ENCODE peak calls at places on chromosomes 5 and 9, in seven cellular contexts. Q is psoas muscle, L is dorsolateral prefrontal cortex, Z is suprapubic skin, B is GM20000, T is tibial artery, I is uterus. O is an unnamed sample.

GRCh38 chr5:122500245-122501086 is 188.4 kb downstream of the SNCAIP start:
- DNase-seq in Q (no peak), L (peak), Z (no peak), B (peak), T (peak), I (peak), O (no peak)

GRCh38 chr5:155303134-155303533 is 289.6 kb downstream of the KIF4B start:
- DNase-seq in Q (no peak), L (no peak), Z (no peak), B (no peak), T (no peak), I (no peak), O (no peak)

GRCh38 chr9:2970864-2971263 is 127.0 kb upstream of the PUM3 start:
- DNase-seq in Q (no peak), L (no peak), Z (no peak), B (no peak), T (no peak), I (no peak), O (no peak)

GRCh38 chr5:37103302-37103701 is 145.9 kb downstream of the CPLANE1 start:
- DNase-seq in Q (no peak), L (no peak), Z (no peak), B (no peak), T (no peak), I (no peak), O (no peak)

GRCh38 chr5:64869419-64869818 is 100.7 kb downstream of the CWC27 start:
- DNase-seq in Q (no peak), L (no peak), Z (no peak), B (no peak), T (no peak), I (no peak), O (no peak)

GRCh38 chr5:151315998-151316597 is 12.5 kb upstream of the SLC36A3 start:
- DNase-seq in Q (peak), L (peak), Z (peak), B (peak), T (peak), I (peak), O (no peak)

GRCh38 chr9:130107955-130108354 is 54.2 kb downstream of the GPR107 start:
- DNase-seq in Q (no peak), L (no peak), Z (no peak), B (no peak), T (no peak), I (no peak), O (no peak)

GRCh38 chr9:136089697-136090045 is 5.4 kb downstream of the NACC2 start:
- DNase-seq in Q (no peak), L (no peak), Z (no peak), B (peak), T (no peak), I (no peak), O (no peak)

GRCh38 chr5:178332096-178332780 is 99.6 kb upstream of the PHYKPL start:
- DNase-seq in Q (peak), L (no peak), Z (no peak), B (no peak), T (no peak), I (no peak), O (no peak)

GRCh38 chr5:156000115-156000514 is 326.8 kb upstream of the SGCD start:
- DNase-seq in Q (no peak), L (no peak), Z (no peak), B (no peak), T (no peak), I (no peak), O (no peak)

GRCh38 chr9:38707885-38708640 is 11.9 kb downstream of the FAM240B start:
- DNase-seq in Q (no peak), L (no peak), Z (no peak), B (peak), T (no peak), I (no peak), O (no peak)

GRCh38 chr5:160970605-160971191 is 118.7 kb upstream of the ATP10B start:
- DNase-seq in Q (no peak), L (no peak), Z (no peak), B (no peak), T (no peak), I (no peak), O (no peak)

GRCh38 chr9:128707446-128707845 is 5.1 kb downstream of the PKN3 start:
- DNase-seq in Q (no peak), L (no peak), Z (no peak), B (no peak), T (no peak), I (no peak), O (no peak)

GRCh38 chr5:133703935-133704334 is 91.6 kb upstream of the FSTL4 start:
- DNase-seq in Q (no peak), L (no peak), Z (no peak), B (no peak), T (no peak), I (no peak), O (no peak)

GRCh38 chr9:1025131-1025530 is 25.0 kb upstream of the DMRT2 start:
- DNase-seq in Q (no peak), L (no peak), Z (no peak), B (no peak), T (no peak), I (no peak), O (no peak)

GRCh38 chr9:101381118-101381517 is 3.7 kb downstream of the BAAT start:
- DNase-seq in Q (no peak), L (no peak), Z (no peak), B (no peak), T (no peak), I (no peak), O (no peak)

GRCh38 chr9:129671519-129671918 is 6.1 kb downstream of the PRRX2 start:
- DNase-seq in Q (no peak), L (no peak), Z (no peak), B (no peak), T (no peak), I (no peak), O (no peak)

GRCh38 chr5:87210076-87210475 is 57.6 kb upstream of the RASA1 start:
- DNase-seq in Q (no peak), L (no peak), Z (no peak), B (no peak), T (no peak), I (no peak), O (no peak)

GRCh38 chr9:2620876-2621677 is 510 bp upstream of the VLDLR start:
- DNase-seq in Q (peak), L (peak), Z (peak), B (peak), T (peak), I (peak), O (peak)

GRCh38 chr9:19785230-19785629 is 3.6 kb downstream of the SLC24A2 start:
- DNase-seq in Q (no peak), L (no peak), Z (no peak), B (no peak), T (no peak), I (no peak), O (no peak)

GRCh38 chr5:78992136-78992535 is 7.0 kb upstream of the ARSB start:
- DNase-seq in Q (no peak), L (no peak), Z (no peak), B (no peak), T (no peak), I (no peak), O (no peak)

GRCh38 chr5:7676455-7676854 is 174.5 kb downstream of the CFAP90 start:
- DNase-seq in Q (no peak), L (no peak), Z (no peak), B (no peak), T (no peak), I (no peak), O (no peak)

GRCh38 chr9:77532607-77533006 is 115.5 kb downstream of the GNA14 start:
- DNase-seq in Q (no peak), L (no peak), Z (no peak), B (no peak), T (no peak), I (no peak), O (no peak)

GRCh38 chr5:89729623-89730390 is 679.7 kb downstream of the CETN3 start:
- DNase-seq in Q (no peak), L (no peak), Z (no peak), B (no peak), T (no peak), I (no peak), O (no peak)
- TF ChIP-seq CTCF in Q (peak), L (no peak), Z (no peak), B (no peak), T (no peak), I (no peak), O (peak)

GRCh38 chr9:123960965-123961364 is 31.0 kb upstream of the DENND1A start:
- DNase-seq in Q (no peak), L (no peak), Z (no peak), B (no peak), T (no peak), I (no peak), O (no peak)

GRCh38 chr9:123957168-123957721 is 27.3 kb upstream of the DENND1A start:
- DNase-seq in Q (no peak), L (no peak), Z (no peak), B (no peak), T (no peak), I (no peak), O (no peak)

GRCh38 chr9:123959787-123960186 is 29.9 kb upstream of the DENND1A start:
- DNase-seq in Q (no peak), L (no peak), Z (no peak), B (no peak), T (no peak), I (no peak), O (no peak)

GRCh38 chr9:123957731-123958130 is 27.8 kb upstream of the DENND1A start:
- DNase-seq in Q (no peak), L (no peak), Z (no peak), B (no peak), T (no peak), I (no peak), O (no peak)

GRCh38 chr9:123960366-123960765 is 30.4 kb upstream of the DENND1A start:
- DNase-seq in Q (no peak), L (no peak), Z (no peak), B (peak), T (no peak), I (no peak), O (no peak)
- TF ChIP-seq CTCF in Q (no peak), L (no peak), Z (no peak), B (no peak), T (no peak), I (no peak), O (peak)

GRCh38 chr9:125706661-125707539 is at the start of gene MAPKAP1:
- DNase-seq in Q (peak), L (peak), Z (peak), B (peak), T (peak), I (peak), O (peak)
- TF ChIP-seq CTCF in Q (no peak), L (no peak), Z (no peak), B (no peak), T (no peak), I (no peak), O (peak)

DNA sequence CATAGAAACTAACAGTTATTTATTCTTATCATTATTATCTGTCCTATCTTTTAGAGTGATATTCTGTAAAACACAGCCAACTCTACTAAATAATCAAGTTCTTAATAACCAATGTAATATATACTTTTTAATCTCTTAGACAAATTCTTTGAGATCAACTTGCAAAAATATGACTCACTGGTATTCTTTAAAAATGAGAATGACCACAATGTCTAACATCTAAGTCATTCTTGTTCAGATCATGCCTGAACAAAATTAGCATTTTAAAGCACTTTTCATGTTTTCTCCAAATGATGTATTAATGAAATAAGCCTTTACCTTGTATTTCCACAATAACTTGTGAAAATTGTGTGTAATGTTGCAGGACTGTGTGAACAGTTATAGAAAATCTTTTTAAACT is 356.9 kb upstream of the RGMB start:
- DNase-seq in Q (no peak), L (no peak), Z (no peak), B (no peak), T (no peak), I (no peak), O (no peak)
- TF ChIP-seq CTCF in Q (no peak), L (no peak), Z (no peak), B (no peak), T (no peak), I (no peak), O (no peak)

O was measured in chondrocyte.